ENCODE peak calls at places on chromosomes 5 and 9, in five cellular contexts. One of them, this sample, is unnamed.

GRCh38 chr9:32350682-32351081 is 33.8 kb upstream of the ACO1 start:
- DNase-seq in prostate gland: no peak
- DNase-seq in fibroblast of mammary gland: peak
- DNase-seq in mesothelial cell of epicardium: no peak
- DNase-seq in CD8-positive, alpha-beta T cell: no peak
- DNase-seq in this sample: no peak

GRCh38 chr9:72539824-72540347 is 18.5 kb downstream of the TMC1 start:
- DNase-seq in prostate gland: peak
- DNase-seq in fibroblast of mammary gland: no peak
- DNase-seq in mesothelial cell of epicardium: no peak
- DNase-seq in CD8-positive, alpha-beta T cell: no peak
- DNase-seq in this sample: no peak

GRCh38 chr9:109017493-109017892 is 4.2 kb upstream of the CTNNAL1 start:
- DNase-seq in prostate gland: no peak
- DNase-seq in fibroblast of mammary gland: no peak
- DNase-seq in mesothelial cell of epicardium: no peak
- DNase-seq in CD8-positive, alpha-beta T cell: no peak
- DNase-seq in this sample: no peak

GRCh38 chr9:137278061-137278912 is 761 bp downstream of the TOR4A start:
- DNase-seq in prostate gland: no peak
- DNase-seq in fibroblast of mammary gland: no peak
- DNase-seq in mesothelial cell of epicardium: no peak
- DNase-seq in CD8-positive, alpha-beta T cell: no peak
- DNase-seq in this sample: no peak

GRCh38 chr9:132037470-132037869 is 42.2 kb downstream of the MED27 start:
- DNase-seq in prostate gland: no peak
- DNase-seq in fibroblast of mammary gland: no peak
- DNase-seq in mesothelial cell of epicardium: no peak
- DNase-seq in CD8-positive, alpha-beta T cell: no peak
- DNase-seq in this sample: no peak

GRCh38 chr9:93297659-93298497 is 113.9 kb downstream of the WNK2 start:
- DNase-seq in prostate gland: no peak
- DNase-seq in fibroblast of mammary gland: no peak
- DNase-seq in mesothelial cell of epicardium: no peak
- DNase-seq in CD8-positive, alpha-beta T cell: no peak
- DNase-seq in this sample: no peak

GRCh38 chr9:61665330-61665751 is 475.5 kb downstream of the SPATA31A7 start:
- DNase-seq in prostate gland: no peak
- DNase-seq in fibroblast of mammary gland: no peak
- DNase-seq in mesothelial cell of epicardium: no peak
- DNase-seq in CD8-positive, alpha-beta T cell: no peak
- DNase-seq in this sample: no peak

GRCh38 chr5:97844797-97845196 is 661.8 kb upstream of the RIOK2 start:
- DNase-seq in prostate gland: no peak
- DNase-seq in fibroblast of mammary gland: no peak
- DNase-seq in mesothelial cell of epicardium: no peak
- DNase-seq in CD8-positive, alpha-beta T cell: no peak
- DNase-seq in this sample: no peak

GRCh38 chr9:114856210-114856941 is 50.5 kb upstream of the TNFSF15 start:
- DNase-seq in prostate gland: no peak
- DNase-seq in fibroblast of mammary gland: peak
- DNase-seq in mesothelial cell of epicardium: no peak
- DNase-seq in CD8-positive, alpha-beta T cell: no peak
- DNase-seq in this sample: no peak

GRCh38 chr9:134807726-134808125 is 72.9 kb upstream of the FCN2 start:
- DNase-seq in prostate gland: peak
- DNase-seq in fibroblast of mammary gland: peak
- DNase-seq in mesothelial cell of epicardium: no peak
- DNase-seq in CD8-positive, alpha-beta T cell: no peak
- DNase-seq in this sample: no peak

GRCh38 chr5:14595189-14595588 is 13.6 kb downstream of the OTULINL start:
- DNase-seq in prostate gland: no peak
- DNase-seq in fibroblast of mammary gland: no peak
- DNase-seq in mesothelial cell of epicardium: no peak
- DNase-seq in CD8-positive, alpha-beta T cell: peak
- DNase-seq in this sample: no peak

GRCh38 chr9:71858102-71858798 is 52.7 kb downstream of the ABHD17B start:
- DNase-seq in prostate gland: no peak
- DNase-seq in fibroblast of mammary gland: no peak
- DNase-seq in mesothelial cell of epicardium: no peak
- DNase-seq in CD8-positive, alpha-beta T cell: no peak
- DNase-seq in this sample: no peak

GRCh38 chr5:79236364-79236969 is 536 bp downstream of the JMY start:
- DNase-seq in prostate gland: no peak
- DNase-seq in fibroblast of mammary gland: no peak
- DNase-seq in mesothelial cell of epicardium: peak
- DNase-seq in CD8-positive, alpha-beta T cell: peak
- DNase-seq in this sample: no peak

GRCh38 chr5:120538644-120539043 is 74.5 kb downstream of the PRR16 start:
- DNase-seq in prostate gland: no peak
- DNase-seq in fibroblast of mammary gland: peak
- DNase-seq in mesothelial cell of epicardium: no peak
- DNase-seq in CD8-positive, alpha-beta T cell: no peak
- DNase-seq in this sample: no peak

GRCh38 chr5:139104577-139105271 is 93.4 kb downstream of the SIL1 start:
- DNase-seq in prostate gland: peak
- DNase-seq in fibroblast of mammary gland: peak
- DNase-seq in mesothelial cell of epicardium: no peak
- DNase-seq in CD8-positive, alpha-beta T cell: no peak
- DNase-seq in this sample: peak

GRCh38 chr9:73153793-73154227 is 2.1 kb downstream of the ANXA1 start:
- DNase-seq in prostate gland: no peak
- DNase-seq in fibroblast of mammary gland: peak
- DNase-seq in mesothelial cell of epicardium: no peak
- DNase-seq in CD8-positive, alpha-beta T cell: no peak
- DNase-seq in this sample: no peak

GRCh38 chr5:142770650-142771609 is 753 bp downstream of the ARHGAP26 start:
- DNase-seq in prostate gland: peak
- DNase-seq in fibroblast of mammary gland: peak
- DNase-seq in mesothelial cell of epicardium: peak
- DNase-seq in CD8-positive, alpha-beta T cell: peak
- DNase-seq in this sample: no peak

GRCh38 chr5:112696786-112697185 is 40.9 kb upstream of the APC start:
- DNase-seq in prostate gland: no peak
- DNase-seq in fibroblast of mammary gland: no peak
- DNase-seq in mesothelial cell of epicardium: no peak
- DNase-seq in CD8-positive, alpha-beta T cell: no peak
- DNase-seq in this sample: no peak

GRCh38 chr5:176865964-176866363 is 33.2 kb downstream of the HK3 start:
- DNase-seq in prostate gland: no peak
- DNase-seq in fibroblast of mammary gland: no peak
- DNase-seq in mesothelial cell of epicardium: no peak
- DNase-seq in CD8-positive, alpha-beta T cell: no peak
- DNase-seq in this sample: no peak

GRCh38 chr5:1754531-1755220 is 45.0 kb downstream of the MRPL36 start:
- DNase-seq in prostate gland: no peak
- DNase-seq in fibroblast of mammary gland: no peak
- DNase-seq in mesothelial cell of epicardium: no peak
- DNase-seq in CD8-positive, alpha-beta T cell: no peak
- DNase-seq in this sample: no peak

GRCh38 chr9:133990366-133991210 is 1.5 kb downstream of the VAV2 start:
- DNase-seq in prostate gland: no peak
- DNase-seq in fibroblast of mammary gland: peak
- DNase-seq in mesothelial cell of epicardium: no peak
- DNase-seq in CD8-positive, alpha-beta T cell: no peak
- DNase-seq in this sample: peak

GRCh38 chr9:131304676-131305366 is 15.3 kb downstream of the PLPP7 start:
- DNase-seq in prostate gland: no peak
- DNase-seq in fibroblast of mammary gland: peak
- DNase-seq in mesothelial cell of epicardium: no peak
- DNase-seq in CD8-positive, alpha-beta T cell: no peak
- DNase-seq in this sample: no peak

GRCh38 chr9:136012651-136013050 is 51.5 kb upstream of the UBAC1 start:
- DNase-seq in prostate gland: no peak
- DNase-seq in fibroblast of mammary gland: peak
- DNase-seq in mesothelial cell of epicardium: peak
- DNase-seq in CD8-positive, alpha-beta T cell: no peak
- DNase-seq in this sample: no peak

GRCh38 chr9:88916875-88917274 is 74.4 kb upstream of the S1PR3 start:
- DNase-seq in prostate gland: no peak
- DNase-seq in fibroblast of mammary gland: no peak
- DNase-seq in mesothelial cell of epicardium: no peak
- DNase-seq in CD8-positive, alpha-beta T cell: no peak
- DNase-seq in this sample: no peak

GRCh38 chr9:88917375-88917774 is 73.9 kb upstream of the S1PR3 start:
- DNase-seq in prostate gland: no peak
- DNase-seq in fibroblast of mammary gland: no peak
- DNase-seq in mesothelial cell of epicardium: no peak
- DNase-seq in CD8-positive, alpha-beta T cell: no peak
- DNase-seq in this sample: no peak

GRCh38 chr9:88923653-88924284 is 67.5 kb upstream of the S1PR3 start:
- DNase-seq in prostate gland: no peak
- DNase-seq in fibroblast of mammary gland: no peak
- DNase-seq in mesothelial cell of epicardium: no peak
- DNase-seq in CD8-positive, alpha-beta T cell: no peak
- DNase-seq in this sample: no peak

GRCh38 chr9:88922091-88922490 is 69.2 kb upstream of the S1PR3 start:
- DNase-seq in prostate gland: no peak
- DNase-seq in fibroblast of mammary gland: no peak
- DNase-seq in mesothelial cell of epicardium: no peak
- DNase-seq in CD8-positive, alpha-beta T cell: peak
- DNase-seq in this sample: no peak

DNA sequence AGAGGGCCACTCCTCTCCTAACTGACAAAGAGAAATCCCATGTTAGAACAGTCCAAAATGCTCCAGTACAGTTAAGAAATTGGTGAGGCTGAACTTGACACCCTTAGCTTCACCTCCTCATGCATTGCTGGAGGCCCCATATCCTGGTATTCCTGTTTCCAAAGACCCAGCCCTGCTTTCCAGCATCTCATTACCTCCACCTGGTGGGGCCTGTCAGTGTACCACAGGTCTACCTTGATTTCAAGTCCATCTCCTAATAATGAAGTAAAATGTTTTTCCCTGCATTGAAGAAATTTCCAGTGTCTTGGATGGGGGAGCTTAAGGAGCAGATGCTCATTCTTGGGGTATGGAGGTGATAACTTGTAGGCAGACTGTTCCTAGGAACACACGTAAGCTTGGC is 70.6 kb upstream of the S1PR3 start:
- DNase-seq in prostate gland: no peak
- DNase-seq in fibroblast of mammary gland: no peak
- DNase-seq in mesothelial cell of epicardium: no peak
- DNase-seq in CD8-positive, alpha-beta T cell: no peak
- DNase-seq in this sample: no peak
- TF ChIP-seq CTCF in prostate gland: no peak
- TF ChIP-seq CTCF in fibroblast of mammary gland: no peak
- TF ChIP-seq CTCF in mesothelial cell of epicardium: no peak
- TF ChIP-seq CTCF in CD8-positive, alpha-beta T cell: no peak
- TF ChIP-seq CTCF in this sample: no peak

GRCh38 chr5:82467006-82467561 is 188.9 kb upstream of the RPS23 start:
- DNase-seq in prostate gland: no peak
- DNase-seq in fibroblast of mammary gland: peak
- DNase-seq in mesothelial cell of epicardium: no peak
- DNase-seq in CD8-positive, alpha-beta T cell: no peak
- DNase-seq in this sample: no peak
- TF ChIP-seq CTCF in prostate gland: no peak
- TF ChIP-seq CTCF in fibroblast of mammary gland: peak
- TF ChIP-seq CTCF in mesothelial cell of epicardium: no peak
- TF ChIP-seq CTCF in CD8-positive, alpha-beta T cell: no peak
- TF ChIP-seq CTCF in this sample: no peak

DNA sequence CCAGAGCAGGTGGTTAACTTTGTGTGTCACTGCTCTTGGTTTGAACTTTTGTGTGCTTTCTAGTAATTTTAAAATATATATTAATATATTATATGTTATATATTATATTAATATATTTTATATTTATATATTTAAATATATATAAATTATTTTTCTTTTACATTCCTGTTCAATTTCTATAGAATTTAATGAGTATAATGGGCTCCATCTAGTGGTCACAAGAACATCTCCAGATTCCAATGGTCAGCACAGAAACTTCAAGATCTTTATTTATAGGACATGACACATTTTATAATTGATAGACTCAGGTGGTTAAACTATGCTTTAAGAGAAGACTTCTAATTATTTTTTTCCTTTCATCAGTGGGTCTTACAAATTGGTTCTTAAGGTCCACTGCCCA is 39.1 kb downstream of the COL23A1 start:
- DNase-seq in prostate gland: no peak
- DNase-seq in fibroblast of mammary gland: peak
- DNase-seq in mesothelial cell of epicardium: no peak
- DNase-seq in CD8-positive, alpha-beta T cell: no peak
- DNase-seq in this sample: no peak
- TF ChIP-seq CTCF in prostate gland: peak
- TF ChIP-seq CTCF in fibroblast of mammary gland: peak
- TF ChIP-seq CTCF in mesothelial cell of epicardium: peak
- TF ChIP-seq CTCF in CD8-positive, alpha-beta T cell: peak
- TF ChIP-seq CTCF in this sample: no peak

DNA sequence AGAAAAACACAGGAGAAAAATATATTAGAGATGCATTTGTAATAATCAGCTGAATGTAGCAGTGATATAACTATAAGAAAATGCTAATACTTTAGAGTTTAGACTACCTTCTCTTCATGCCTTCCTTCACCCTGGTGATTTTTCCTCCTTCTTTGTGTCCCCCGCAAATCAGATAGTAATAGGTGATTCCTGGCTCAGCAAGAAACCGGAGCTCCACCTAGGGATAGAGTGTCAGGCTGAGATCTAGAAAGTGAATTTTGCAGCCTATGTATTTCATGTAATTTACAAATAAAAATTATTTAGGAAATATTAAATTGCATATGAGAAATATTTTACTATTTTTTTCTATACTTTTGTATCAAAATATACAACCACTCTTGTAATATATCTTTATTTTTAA is 109.8 kb upstream of the ST8SIA4 start:
- DNase-seq in prostate gland: no peak
- DNase-seq in fibroblast of mammary gland: no peak
- DNase-seq in mesothelial cell of epicardium: no peak
- DNase-seq in CD8-positive, alpha-beta T cell: no peak
- DNase-seq in this sample: no peak
- TF ChIP-seq CTCF in prostate gland: no peak
- TF ChIP-seq CTCF in fibroblast of mammary gland: no peak
- TF ChIP-seq CTCF in mesothelial cell of epicardium: no peak
- TF ChIP-seq CTCF in CD8-positive, alpha-beta T cell: no peak
- TF ChIP-seq CTCF in this sample: no peak

GRCh38 chr9:10855847-10856246 is 243.0 kb upstream of the PTPRD start:
- DNase-seq in prostate gland: no peak
- DNase-seq in fibroblast of mammary gland: peak
- DNase-seq in mesothelial cell of epicardium: no peak
- DNase-seq in CD8-positive, alpha-beta T cell: no peak
- DNase-seq in this sample: no peak
- TF ChIP-seq CTCF in prostate gland: no peak
- TF ChIP-seq CTCF in fibroblast of mammary gland: peak
- TF ChIP-seq CTCF in mesothelial cell of epicardium: peak
- TF ChIP-seq CTCF in CD8-positive, alpha-beta T cell: no peak
- TF ChIP-seq CTCF in this sample: no peak

DNA sequence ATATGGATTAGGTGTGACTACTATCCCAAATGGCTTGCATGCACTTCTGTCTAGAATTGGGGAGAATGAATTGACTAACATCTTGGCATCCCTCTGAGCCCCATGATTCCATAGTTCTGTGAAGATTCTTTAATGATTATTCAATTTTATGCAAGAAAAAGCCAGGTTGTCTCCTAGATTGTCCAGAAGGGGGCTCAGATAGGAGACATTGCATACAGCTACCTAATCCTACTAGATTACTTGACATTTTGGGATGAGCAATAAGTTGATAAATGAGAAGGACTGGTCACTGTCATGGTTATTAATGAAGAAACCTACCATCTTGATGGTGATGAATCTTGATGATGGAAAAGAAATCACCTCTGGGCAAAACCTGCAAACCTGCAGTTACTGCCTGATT is 117.0 kb downstream of the CARTPT start:
- DNase-seq in prostate gland: no peak
- DNase-seq in fibroblast of mammary gland: peak
- DNase-seq in mesothelial cell of epicardium: no peak
- DNase-seq in CD8-positive, alpha-beta T cell: no peak
- DNase-seq in this sample: no peak
- TF ChIP-seq CTCF in prostate gland: no peak
- TF ChIP-seq CTCF in fibroblast of mammary gland: peak
- TF ChIP-seq CTCF in mesothelial cell of epicardium: no peak
- TF ChIP-seq CTCF in CD8-positive, alpha-beta T cell: no peak
- TF ChIP-seq CTCF in this sample: no peak